ENCODE peak calls at places on chromosome 9, in nine cellular contexts. X is heart right ventricle; L is uterus; U is WERI-Rb-1; M is tibial artery; W is CD4-positive, CD25-positive, alpha-beta regulatory T cell; C is endodermal cell; S is cardiac fibroblast; G is tibial nerve. V is an unnamed sample.
A peak's percentile ranks its signal among the peaks of the same experiment; 100 is the strongest.

GRCh38 chr9:8961186-8961666 is 1161.6 kb upstream of the DMAC1 start:
- DNase-seq in L (peak; percentile 16), S (no peak), C (no peak), U (no peak), G (peak; percentile 33), M (peak; percentile 65), W (no peak), X (no peak), V (no peak)

GRCh38 chr9:124698265-124698664 is 72.8 kb downstream of the NR6A1 start:
- DNase-seq in C (no peak), L (no peak), W (no peak), X (no peak), M (no peak), G (no peak), U (no peak), S (peak; percentile 89), V (no peak)

GRCh38 chr9:126756876-126757415 is 47.9 kb upstream of the ZBTB43 start:
- DNase-seq in S (no peak), M (no peak), G (no peak), X (no peak), W (no peak), U (no peak), L (no peak), C (no peak), V (no peak)

GRCh38 chr9:117303643-117304230 is 111.1 kb downstream of the ASTN2 start:
- DNase-seq in L (no peak), W (no peak), X (no peak), M (no peak), C (no peak), S (no peak), G (no peak), U (peak; percentile 80), V (no peak)

GRCh38 chr9:26935847-26936246 is 11.2 kb downstream of the PLAA start:
- DNase-seq in W (no peak), C (no peak), X (no peak), G (no peak), L (no peak), S (no peak), U (no peak), M (no peak), V (no peak)

GRCh38 chr9:21415492-21416267 is 6.8 kb downstream of the IFNA8 start:
- DNase-seq in W (no peak), L (no peak), X (no peak), C (no peak), G (no peak), U (no peak), M (no peak), S (peak; percentile 26), V (no peak)

GRCh38 chr9:105385372-105385985 is 62.4 kb upstream of the FSD1L start:
- DNase-seq in C (no peak), U (no peak), G (no peak), M (peak; percentile 24), L (peak; percentile 54), X (no peak), S (peak; percentile 66), W (peak; percentile 32), V (peak; percentile 60)

GRCh38 chr9:86557063-86557766 is 203.0 kb upstream of the TUT7 start:
- DNase-seq in W (no peak), U (no peak), C (no peak), S (peak; percentile 78), L (peak; percentile 67), G (no peak), M (no peak), X (peak; percentile 21), V (no peak)

GRCh38 chr9:137582286-137582860 is 3.6 kb upstream of the DPH7 start:
- DNase-seq in C (peak; percentile 87), X (no peak), W (no peak), M (no peak), G (no peak), L (no peak), U (peak; percentile 54), S (peak; percentile 25), V (no peak)

GRCh38 chr9:115651456-115651855 is 502.1 kb upstream of the PAPPA start:
- DNase-seq in L (no peak), U (no peak), S (peak; percentile 61), M (no peak), X (no peak), W (no peak), G (no peak), C (no peak), V (no peak)

GRCh38 chr9:137467896-137468295 is 8.8 kb upstream of the NSMF start:
- DNase-seq in W (no peak), L (no peak), X (no peak), C (no peak), S (no peak), G (no peak), M (no peak), U (no peak), V (no peak)

GRCh38 chr9:109496126-109496707 is 1.9 kb downstream of the PTPN3 start:
- DNase-seq in W (no peak), X (no peak), C (no peak), M (no peak), S (no peak), U (no peak), L (no peak), G (no peak), V (no peak)

GRCh38 chr9:111720170-111720569 is 58.8 kb downstream of the GNG10 start:
- DNase-seq in G (no peak), M (no peak), C (no peak), L (no peak), W (peak; percentile 5), S (no peak), X (no peak), U (no peak), V (no peak)

GRCh38 chr9:113508111-113508749 is 44.7 kb downstream of the RGS3 start:
- DNase-seq in U (no peak), M (no peak), W (no peak), X (no peak), S (no peak), C (peak; percentile 70), G (no peak), L (no peak), V (no peak)

GRCh38 chr9:95065224-95065623 is 252.3 kb downstream of the FANCC start:
- DNase-seq in X (no peak), W (no peak), L (no peak), G (no peak), M (no peak), C (no peak), S (no peak), U (no peak), V (no peak)

GRCh38 chr9:79023134-79023577 is 548.6 kb upstream of the TLE4 start:
- DNase-seq in C (no peak), S (peak; percentile 93), X (no peak), G (no peak), M (no peak), L (no peak), W (no peak), U (no peak), V (no peak)

GRCh38 chr9:79015951-79016350 is 555.8 kb upstream of the TLE4 start:
- DNase-seq in X (no peak), S (no peak), L (no peak), U (no peak), M (no peak), W (no peak), G (no peak), C (no peak), V (no peak)

GRCh38 chr9:79026311-79026710 is 545.5 kb upstream of the TLE4 start:
- DNase-seq in X (no peak), C (no peak), G (no peak), L (no peak), W (no peak), U (peak; percentile 18), S (no peak), M (no peak), V (peak; percentile 67)

GRCh38 chr9:79020266-79020665 is 551.5 kb upstream of the TLE4 start:
- DNase-seq in L (no peak), C (no peak), S (no peak), X (no peak), M (no peak), G (no peak), U (no peak), W (no peak), V (no peak)

GRCh38 chr9:79021084-79021483 is 550.7 kb upstream of the TLE4 start:
- DNase-seq in W (no peak), X (no peak), M (no peak), C (no peak), L (no peak), S (no peak), G (no peak), U (no peak), V (no peak)
- H3K4me3 ChIP-seq in W (no peak overlapping the region), X (no peak overlapping the region), M (no peak overlapping the region), C (no peak overlapping the region), L (no peak overlapping the region), S (no peak overlapping the region), G (no peak overlapping the region), U (no peak overlapping the region), V (no peak overlapping the region)

DNA sequence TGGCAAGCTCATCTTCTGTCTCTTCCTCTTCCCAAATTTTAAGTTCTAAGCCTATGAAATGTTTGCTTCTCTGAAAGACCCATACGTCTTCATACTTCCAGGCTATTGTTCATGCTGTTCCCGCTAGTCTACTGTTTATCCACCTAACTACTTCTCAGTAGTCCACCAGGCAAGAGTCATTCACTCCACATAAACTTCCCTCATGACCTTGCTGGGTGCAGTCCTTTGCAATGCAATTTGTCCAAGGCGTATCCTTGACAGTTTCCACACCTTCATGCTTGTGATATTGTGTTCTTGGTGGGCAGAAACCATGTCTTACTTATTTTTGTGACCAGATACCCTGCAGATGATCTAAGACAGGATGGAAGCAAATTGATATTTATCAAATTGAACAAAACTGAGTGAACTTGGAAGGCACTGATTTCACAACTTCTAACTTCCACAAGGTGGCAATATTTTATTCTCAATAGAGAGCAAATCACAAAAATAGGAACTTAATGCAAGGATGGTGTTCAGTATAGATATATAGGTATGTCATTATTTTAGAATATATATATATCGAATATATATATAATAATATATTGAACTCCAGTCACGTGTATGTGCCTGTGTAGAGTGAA is 30.3 kb downstream of the TYRP1 start:
- DNase-seq in L (no peak), S (peak; percentile 60), G (no peak), W (no peak), X (no peak), U (no peak), M (no peak), C (no peak), V (peak; percentile 11)
- H3K4me3 ChIP-seq in L (no peak overlapping the region), S (no peak overlapping the region), G (no peak overlapping the region), W (no peak overlapping the region), X (no peak overlapping the region), U (no peak overlapping the region), M (no peak overlapping the region), C (no peak overlapping the region), V (no peak overlapping the region)

DNA sequence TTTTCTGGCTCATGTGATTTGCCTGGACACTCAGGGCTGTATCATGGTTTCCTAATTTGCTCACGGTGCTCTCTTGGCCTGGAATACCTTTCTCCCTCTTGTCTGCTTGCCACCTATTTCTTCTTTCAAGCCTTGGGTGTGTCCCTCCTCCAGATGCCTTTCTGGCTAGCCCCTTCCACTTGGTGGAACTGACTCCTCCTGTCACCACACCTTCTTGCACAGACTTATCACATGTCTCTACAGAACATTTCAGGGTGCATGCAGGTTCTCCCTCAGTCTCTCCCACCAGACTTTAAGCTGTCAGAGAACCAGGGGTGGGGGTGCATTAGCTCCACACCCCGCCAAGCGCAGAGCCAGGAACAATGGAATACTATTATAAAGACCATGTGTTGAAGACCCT is 1.9 kb downstream of the TBC1D2 start:
- DNase-seq in W (no peak), M (no peak), S (no peak), X (no peak), U (no peak), L (no peak), G (no peak), C (peak; percentile 41), V (no peak)
- H3K4me3 ChIP-seq in W (no peak overlapping the region), M (no peak overlapping the region), S (no peak overlapping the region), X (no peak overlapping the region), U (no peak overlapping the region), L (no peak overlapping the region), G (peak overlapping the region; percentile 64), C (peak overlapping the region; percentile 84), V (no peak overlapping the region)

GRCh38 chr9:14326264-14326826 is 12.4 kb upstream of the NFIB start:
- DNase-seq in S (peak; percentile 79), X (no peak), L (no peak), G (no peak), W (no peak), M (no peak), C (no peak), U (no peak), V (peak; percentile 17)
- H3K4me3 ChIP-seq in S (no peak overlapping the region), X (no peak overlapping the region), L (no peak overlapping the region), G (no peak overlapping the region), W (no peak overlapping the region), M (no peak overlapping the region), C (no peak overlapping the region), U (no peak overlapping the region), V (no peak overlapping the region)